ENCODE peak calls at places on chromosomes 13 and 19, in nine cellular contexts. I is ascending aorta; J is heart right ventricle; N is CD8-positive, alpha-beta T cell; B is adrenal gland; H is right atrium auricular region; X is CD4-positive, alpha-beta T cell; R is psoas muscle; L is heart left ventricle. T is an unnamed sample. For H3K9me3, the result is how much of the 10 kb centered on the place peaks cover.

GRCh38 chr13:101401196-101401595 is 15.1 kb downstream of the NALCN start:
- DNase-seq in I (no peak), J (no peak), N (no peak), B (no peak), H (no peak), X (no peak), R (no peak), L (no peak), T (no peak)

GRCh38 chr19:1490311-1491113 is at the start of gene PCSK4:
- DNase-seq in I (peak), J (peak), N (peak), B (peak), H (peak), X (peak), R (peak), L (peak), T (peak)

GRCh38 chr13:55569514-55569913 is 1571.2 kb upstream of the PRR20A start:
- DNase-seq in I (no peak), J (no peak), N (no peak), B (no peak), H (no peak), X (no peak), R (no peak), L (no peak), T (no peak)

GRCh38 chr19:37218592-37218935 is 550 bp downstream of the ZNF383 start:
- DNase-seq in I (no peak), J (no peak), N (no peak), B (no peak), H (no peak), X (no peak), R (no peak), L (no peak), T (no peak)

GRCh38 chr19:1109032-1109541 is 5.3 kb downstream of the GPX4 start:
- DNase-seq in I (no peak), J (no peak), N (no peak), B (no peak), H (no peak), X (no peak), R (no peak), L (no peak), T (no peak)

GRCh38 chr19:27955484-27955883 is 1257.5 kb downstream of the UQCRFS1 start:
- DNase-seq in I (no peak), J (no peak), N (no peak), B (no peak), H (no peak), X (no peak), R (no peak), L (no peak), T (no peak)

GRCh38 chr19:35519291-35519690 is 5.8 kb upstream of the DMKN start:
- DNase-seq in I (no peak), J (no peak), N (no peak), B (no peak), H (no peak), X (no peak), R (no peak), L (no peak), T (no peak)

GRCh38 chr13:43784491-43784890 is 2.3 kb downstream of the ENOX1 start:
- DNase-seq in I (no peak), J (no peak), N (no peak), B (no peak), H (no peak), X (no peak), R (no peak), L (no peak), T (no peak)

GRCh38 chr13:52652980-52653303 is 306 bp downstream of the SUGT1 start:
- DNase-seq in I (no peak), J (no peak), N (no peak), B (no peak), H (no peak), X (no peak), R (no peak), L (peak), T (no peak)

GRCh38 chr19:18464646-18465045 is 26.7 kb upstream of the ISYNA1 start:
- DNase-seq in I (peak), J (peak), N (no peak), B (peak), H (peak), X (no peak), R (peak), L (no peak), T (peak)

GRCh38 chr13:80382576-80382975 is 41.6 kb upstream of the SPRY2 start:
- DNase-seq in I (no peak), J (no peak), N (no peak), B (no peak), H (no peak), X (no peak), R (no peak), L (no peak), T (no peak)

GRCh38 chr13:73857106-73857505 is 277.1 kb downstream of the KLF12 start:
- DNase-seq in I (no peak), J (no peak), N (no peak), B (no peak), H (no peak), X (no peak), R (no peak), L (no peak), T (no peak)

GRCh38 chr19:48756686-48757085 is 1.4 kb downstream of the FGF21 start:
- DNase-seq in I (no peak), J (no peak), N (no peak), B (no peak), H (no peak), X (no peak), R (no peak), L (no peak), T (no peak)

GRCh38 chr19:33391631-33392249 is 18.2 kb downstream of the CEBPG start:
- DNase-seq in I (no peak), J (no peak), N (no peak), B (no peak), H (no peak), X (no peak), R (no peak), L (peak), T (no peak)

GRCh38 chr19:38142176-38143035 is 81.6 kb downstream of the DPF1 start:
- DNase-seq in I (no peak), J (peak), N (no peak), B (peak), H (no peak), X (peak), R (peak), L (peak), T (peak)

GRCh38 chr19:16066611-16067104 is 9.6 kb upstream of the TPM4 start:
- DNase-seq in I (no peak), J (peak), N (peak), B (peak), H (no peak), X (peak), R (no peak), L (no peak), T (no peak)

GRCh38 chr13:51621597-51621996 is 37.3 kb downstream of the WDFY2 start:
- DNase-seq in I (no peak), J (no peak), N (no peak), B (no peak), H (no peak), X (no peak), R (no peak), L (no peak), T (no peak)

GRCh38 chr13:36696410-36696809 is 22.6 kb downstream of the SERTM1 start:
- DNase-seq in I (no peak), J (no peak), N (no peak), B (no peak), H (no peak), X (no peak), R (no peak), L (no peak), T (no peak)

GRCh38 chr19:52007436-52007804 is 591 bp downstream of the ZNF615 start:
- DNase-seq in I (no peak), J (no peak), N (no peak), B (no peak), H (no peak), X (no peak), R (no peak), L (no peak), T (no peak)

GRCh38 chr19:31962565-31962996 is 382.8 kb upstream of the ZNF507 start:
- DNase-seq in I (no peak), J (no peak), N (no peak), B (peak), H (no peak), X (no peak), R (no peak), L (no peak), T (no peak)

GRCh38 chr19:54430306-54431254 is 15.3 kb downstream of the TTYH1 start:
- DNase-seq in I (no peak), J (peak), N (peak), B (no peak), H (no peak), X (peak), R (no peak), L (peak), T (peak)

GRCh38 chr19:11814707-11815050 is 606 bp downstream of the ZNF440 start:
- DNase-seq in I (no peak), J (no peak), N (no peak), B (peak), H (no peak), X (no peak), R (no peak), L (no peak), T (no peak)

GRCh38 chr19:54133312-54133956 is 4.1 kb upstream of the CNOT3 start:
- DNase-seq in I (no peak), J (no peak), N (no peak), B (peak), H (no peak), X (no peak), R (no peak), L (no peak), T (no peak)

GRCh38 chr13:44810067-44810840 is 179.0 kb downstream of the NUFIP1 start:
- DNase-seq in I (no peak), J (peak), N (no peak), B (peak), H (peak), X (no peak), R (no peak), L (no peak), T (no peak)

GRCh38 chr19:2047076-2047448 is 4.0 kb downstream of the MKNK2 start:
- DNase-seq in I (no peak), J (no peak), N (no peak), B (no peak), H (no peak), X (no peak), R (no peak), L (no peak), T (no peak)

GRCh38 chr13:42798118-42798517 is 16.7 kb downstream of the FAM216B start:
- DNase-seq in I (no peak), J (no peak), N (no peak), B (no peak), H (no peak), X (no peak), R (no peak), L (no peak), T (no peak)

GRCh38 chr19:38655148-38655824 is 7.8 kb downstream of the ACTN4 start:
- DNase-seq in I (no peak), J (no peak), N (no peak), B (no peak), H (no peak), X (no peak), R (no peak), L (no peak), T (no peak)

DNA sequence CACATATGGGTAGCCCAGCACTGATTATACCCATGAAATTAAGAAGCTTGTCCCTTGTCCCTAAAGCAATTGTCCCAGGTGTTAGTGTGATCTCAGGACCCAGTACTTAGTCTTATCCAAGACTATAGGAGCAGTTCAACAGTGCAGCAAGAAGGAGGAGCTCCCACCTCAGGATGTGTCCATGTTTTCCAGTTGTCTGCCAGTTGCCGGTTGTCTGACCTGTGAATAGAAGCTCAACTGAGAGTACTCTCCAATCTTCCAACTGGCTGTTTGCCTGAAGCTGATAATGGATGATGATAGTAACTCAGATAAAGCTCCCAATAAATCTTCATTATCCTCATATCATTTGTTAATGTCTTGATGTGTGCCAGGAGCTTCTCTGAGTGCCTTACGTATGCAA is 107.2 kb upstream of the HTR2A start:
- DNase-seq in I (no peak), J (no peak), N (no peak), B (peak), H (no peak), X (no peak), R (no peak), L (no peak), T (no peak)
- TF ChIP-seq CTCF in I (no peak), J (no peak), N (no peak), B (no peak), H (no peak), X (no peak), R (no peak), L (no peak), T (no peak)

GRCh38 chr19:58305932-58306323 is 751 bp downstream of the ERVK3-1 start:
- DNase-seq in I (no peak), J (no peak), N (no peak), B (no peak), H (no peak), X (no peak), R (no peak), L (no peak), T (no peak)

GRCh38 chr19:58304748-58305064 is 471 bp upstream of the ERVK3-1 start:
- DNase-seq in I (no peak), J (no peak), N (no peak), B (no peak), H (no peak), X (no peak), R (no peak), L (no peak), T (no peak)

GRCh38 chr19:58304255-58304654 is 922 bp upstream of the ERVK3-1 start:
- DNase-seq in I (no peak), J (no peak), N (no peak), B (no peak), H (no peak), X (no peak), R (no peak), L (no peak), T (no peak)

GRCh38 chr19:58305065-58305931 is at the start of gene ERVK3-1:
- DNase-seq in I (peak), J (peak), N (peak), B (peak), H (peak), X (peak), R (peak), L (peak), T (peak)

GRCh38 chr19:58307736-58308135 is 2.6 kb downstream of the ERVK3-1 start:
- DNase-seq in I (no peak), J (no peak), N (no peak), B (no peak), H (no peak), X (no peak), R (no peak), L (no peak), T (no peak)
- H3K9me3 ChIP-seq in I (under half), J (under half), N (under half), B (under half), H (under half), X (under half), R (under half), L (under half), T (under half)

GRCh38 chr19:41307954-41308449 is 2.0 kb upstream of the CCDC97 start:
- DNase-seq in I (no peak), J (no peak), N (no peak), B (no peak), H (no peak), X (no peak), R (no peak), L (no peak), T (no peak)

GRCh38 chr19:41306394-41306793 is 3.6 kb upstream of the CCDC97 start:
- DNase-seq in I (no peak), J (no peak), N (no peak), B (no peak), H (no peak), X (no peak), R (no peak), L (no peak), T (no peak)

GRCh38 chr19:41305923-41306322 is 4.0 kb upstream of the CCDC97 start:
- DNase-seq in I (no peak), J (no peak), N (no peak), B (no peak), H (no peak), X (no peak), R (no peak), L (no peak), T (no peak)

GRCh38 chr19:41308450-41309224 is 1.3 kb upstream of the CCDC97 start:
- DNase-seq in I (peak), J (peak), N (peak), B (peak), H (peak), X (peak), R (peak), L (peak), T (peak)

DNA sequence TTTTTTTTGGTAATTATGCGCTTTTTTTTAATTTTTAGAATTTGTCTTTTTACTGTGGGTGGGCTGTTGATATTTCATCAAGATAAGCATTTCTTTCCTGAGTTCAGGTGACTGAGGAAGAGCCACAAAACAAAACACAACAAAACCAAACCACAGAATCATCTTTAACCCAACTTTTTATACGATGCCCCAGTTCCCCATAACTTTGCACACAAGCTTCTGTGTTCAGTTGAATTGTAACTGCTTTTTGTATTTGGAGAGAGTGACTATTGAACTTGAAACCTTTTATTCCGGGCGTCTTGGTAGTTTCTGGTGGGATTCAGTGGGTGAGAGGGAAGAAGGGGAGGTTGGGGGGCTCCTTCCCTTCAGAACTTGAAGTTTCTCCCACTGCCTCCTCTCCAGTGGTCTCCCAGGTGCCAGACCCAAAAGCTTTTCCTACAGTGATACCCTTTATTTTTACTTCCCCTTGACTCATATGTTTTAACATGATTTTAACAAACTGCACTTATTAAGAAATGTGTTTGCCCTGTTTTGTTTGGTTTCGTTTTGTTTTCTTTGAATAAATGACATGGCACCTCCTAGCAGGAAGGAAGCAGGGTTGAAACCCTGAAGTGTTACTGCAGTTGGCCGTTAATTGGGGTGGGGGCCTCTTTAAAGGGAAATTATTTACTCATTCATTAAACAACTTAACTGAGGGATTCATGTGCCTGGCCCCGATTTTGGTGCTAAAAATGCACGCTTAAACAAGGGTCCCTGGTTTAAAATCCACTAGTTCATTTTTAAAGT is 2.7 kb upstream of the CCDC97 start:
- DNase-seq in I (no peak), J (no peak), N (no peak), B (no peak), H (no peak), X (no peak), R (no peak), L (no peak), T (no peak)
- H3K27ac ChIP-seq in I (peak), J (peak), N (peak), B (peak), H (peak), X (peak), R (peak), L (peak), T (peak)

GRCh38 chr19:43423779-43424178 is 9.1 kb downstream of the TEX101 start:
- DNase-seq in I (no peak), J (no peak), N (no peak), B (peak), H (no peak), X (no peak), R (no peak), L (no peak), T (no peak)

GRCh38 chr19:43422689-43423066 is 8.0 kb downstream of the TEX101 start:
- DNase-seq in I (no peak), J (no peak), N (no peak), B (no peak), H (no peak), X (no peak), R (no peak), L (no peak), T (no peak)

GRCh38 chr19:43429395-43429794 is 14.7 kb downstream of the TEX101 start:
- DNase-seq in I (no peak), J (no peak), N (no peak), B (no peak), H (no peak), X (no peak), R (no peak), L (no peak), T (no peak)

GRCh38 chr19:43422000-43422688 is 7.5 kb downstream of the TEX101 start:
- DNase-seq in I (no peak), J (no peak), N (no peak), B (peak), H (no peak), X (no peak), R (no peak), L (no peak), T (no peak)

DNA sequence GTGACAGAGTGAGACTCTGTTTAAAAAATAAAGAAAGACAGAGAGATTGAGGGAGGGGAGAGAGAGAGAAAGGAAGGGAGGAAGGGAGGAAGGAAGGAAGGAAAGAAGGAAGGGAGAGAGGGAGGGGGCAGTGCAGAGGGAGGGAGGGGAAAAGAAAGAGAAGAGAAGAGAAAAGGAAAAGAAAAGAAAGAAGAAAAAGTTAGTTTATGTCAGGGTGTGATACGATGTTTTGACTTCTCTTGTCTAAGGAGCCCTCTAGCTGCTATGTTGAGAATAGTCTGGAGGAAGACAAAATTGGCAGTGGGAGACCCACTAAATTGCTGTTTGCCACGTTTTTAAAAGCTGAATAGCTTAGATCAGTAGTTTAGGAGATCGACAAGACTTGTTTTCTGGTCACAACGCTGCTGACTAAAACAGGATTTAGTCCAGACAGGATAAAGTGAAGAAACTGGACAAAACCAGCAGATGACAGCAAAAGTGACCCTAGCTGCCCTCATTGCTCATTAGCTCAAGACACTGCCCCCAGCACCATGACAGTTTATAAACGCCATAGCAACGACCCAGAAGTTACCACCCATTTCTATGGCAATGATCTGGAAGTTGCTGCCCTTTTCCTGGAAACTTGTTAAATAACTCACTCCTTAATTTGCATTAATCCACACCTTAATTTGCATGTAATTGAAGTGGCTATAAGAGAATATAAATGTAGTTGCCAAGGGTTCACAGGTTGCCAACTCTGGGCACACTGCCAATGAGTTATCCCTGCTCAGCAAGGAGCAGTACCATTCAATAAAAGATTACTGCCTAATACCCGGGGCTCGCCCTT is 11.1 kb downstream of the TEX101 start:
- DNase-seq in I (no peak), J (no peak), N (no peak), B (no peak), H (no peak), X (no peak), R (no peak), L (no peak), T (no peak)
- TF ChIP-seq CTCF in I (no peak), J (peak), N (peak), B (peak), H (peak), X (peak), R (no peak), L (peak), T (no peak)